ENCODE peak calls at places on chromosome 19, in four cellular contexts. T is brain microvascular endothelial cell, Y is upper lobe of right lung, D is pancreas. P is an unnamed sample.

GRCh38 chr19:55372316-55373081 is 2.2 kb upstream of the IL11 start:
- DNase-seq in T (peak), Y (no peak), D (no peak), P (peak)

GRCh38 chr19:10858204-10858828 is 10.1 kb downstream of the C19orf38 start:
- DNase-seq in T (no peak), Y (no peak), D (no peak), P (no peak)

GRCh38 chr19:19860756-19861390 is 4.8 kb upstream of the ZNF253 start:
- DNase-seq in T (no peak), Y (no peak), D (peak), P (no peak)

GRCh38 chr19:5827891-5828660 is 11.4 kb downstream of the FUT6 start:
- DNase-seq in T (peak), Y (peak), D (peak), P (peak)

GRCh38 chr19:27746691-27747380 is 1466.1 kb downstream of the UQCRFS1 start:
- DNase-seq in T (peak), Y (peak), D (no peak), P (peak)

GRCh38 chr19:6707011-6707657 is 13.3 kb downstream of the C3 start:
- DNase-seq in T (no peak), Y (peak), D (no peak), P (no peak)

GRCh38 chr19:33349319-33350289 is 23.9 kb upstream of the CEBPG start:
- DNase-seq in T (no peak), Y (no peak), D (no peak), P (no peak)

GRCh38 chr19:33905473-33905936 is 108.8 kb downstream of the KCTD15 start:
- DNase-seq in T (peak), Y (peak), D (no peak), P (no peak)

GRCh38 chr19:19405919-19406877 is 723 bp downstream of the GATAD2A start:
- DNase-seq in T (no peak), Y (peak), D (peak), P (no peak)

GRCh38 chr19:47512183-47512947 is 2.5 kb downstream of the NAPA start:
- DNase-seq in T (no peak), Y (no peak), D (peak), P (no peak)

GRCh38 chr19:38151242-38151641 is 72.8 kb downstream of the DPF1 start:
- DNase-seq in T (no peak), Y (no peak), D (no peak), P (no peak)

GRCh38 chr19:6250024-6250605 is 29.7 kb downstream of the MLLT1 start:
- DNase-seq in T (peak), Y (no peak), D (no peak), P (no peak)

GRCh38 chr19:45505996-45506245 is 1.4 kb upstream of the VASP start:
- DNase-seq in T (no peak), Y (no peak), D (no peak), P (no peak)

GRCh38 chr19:45506991-45507863 is at the start of gene VASP:
- DNase-seq in T (peak), Y (peak), D (peak), P (peak)

GRCh38 chr19:45506246-45506990 is 861 bp upstream of the VASP start:
- DNase-seq in T (peak), Y (peak), D (peak), P (peak)

GRCh38 chr19:45503909-45504308 is 3.4 kb upstream of the VASP start:
- DNase-seq in T (no peak), Y (no peak), D (no peak), P (no peak)

GRCh38 chr19:45505151-45505995 is 1.9 kb upstream of the VASP start:
- DNase-seq in T (peak), Y (no peak), D (no peak), P (no peak)
- H3K27ac ChIP-seq in T (peak), Y (peak), D (peak), P (peak)

DNA sequence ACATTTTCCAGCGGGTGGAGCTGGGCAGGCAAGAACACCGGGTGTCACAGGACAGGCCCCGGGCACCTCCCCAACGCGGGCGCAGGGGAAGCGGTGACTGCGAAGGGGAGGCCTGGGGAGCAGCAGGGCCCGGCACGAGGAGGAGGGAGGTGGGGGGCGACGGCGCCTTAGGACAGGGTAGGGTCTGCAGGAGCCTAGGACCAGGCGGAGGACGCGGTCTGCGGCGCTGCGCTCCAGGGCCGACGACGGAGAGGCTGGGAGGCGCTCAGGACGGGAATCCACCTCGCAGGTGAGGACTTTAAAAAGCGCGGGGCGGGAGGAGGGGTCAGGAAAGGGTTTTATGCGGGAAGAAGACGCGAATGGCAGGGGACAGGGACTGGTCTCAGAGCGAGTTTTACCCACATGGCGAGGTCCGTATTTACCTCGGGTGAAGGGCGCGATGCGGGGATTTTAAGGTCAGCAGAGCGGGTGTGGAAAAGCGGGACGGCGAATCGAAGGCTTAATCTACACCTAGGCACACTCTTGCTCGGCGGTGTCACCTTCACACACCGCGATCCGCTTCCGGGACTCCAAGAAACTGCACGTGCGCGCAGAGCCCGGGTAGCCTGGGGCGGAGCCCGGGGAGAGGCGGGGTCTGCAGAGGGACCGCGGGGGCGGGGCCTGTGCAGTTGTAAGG is 13.5 kb downstream of the ERVV-2 start:
- DNase-seq in T (no peak), Y (no peak), D (peak), P (peak)
- H3K4me3 ChIP-seq in T (no peak), Y (no peak), D (peak), P (peak)

DNA sequence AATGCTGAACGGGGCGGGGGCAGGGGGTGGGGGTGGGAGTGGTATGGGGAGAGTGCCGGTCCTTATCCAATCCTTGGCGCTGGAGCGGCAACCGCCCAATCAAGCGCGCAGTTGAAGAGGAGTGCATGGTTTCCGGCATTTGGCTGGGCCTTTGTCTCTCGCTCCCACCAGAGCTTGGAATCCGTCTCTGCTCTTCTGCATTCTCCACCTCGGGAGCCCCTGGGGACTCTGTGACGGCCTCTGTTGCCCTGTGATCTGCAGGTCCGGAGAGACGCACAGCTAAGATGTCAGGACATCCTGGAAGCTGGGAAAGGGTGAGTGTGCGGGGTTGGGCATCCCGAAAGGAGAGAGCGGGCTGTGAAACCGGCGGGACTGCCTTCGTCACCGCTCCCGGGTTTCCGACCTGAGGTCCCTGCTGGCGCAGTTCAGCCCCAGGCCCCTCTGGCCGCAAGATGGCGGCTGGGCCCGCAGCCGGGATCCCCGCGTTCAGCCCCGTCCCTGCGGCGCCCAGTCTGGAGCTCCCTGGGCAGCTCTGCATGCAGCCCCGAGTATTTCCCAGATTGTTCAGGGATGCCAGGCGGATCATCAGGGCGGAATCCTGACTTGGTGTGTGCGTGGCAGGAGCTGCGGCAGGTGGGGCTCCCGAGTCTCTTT is 53.6 kb upstream of the ZNF254 start:
- DNase-seq in T (peak), Y (peak), D (peak), P (peak)
- TF ChIP-seq CTCF in T (peak), Y (no peak), D (no peak), P (no peak)

DNA sequence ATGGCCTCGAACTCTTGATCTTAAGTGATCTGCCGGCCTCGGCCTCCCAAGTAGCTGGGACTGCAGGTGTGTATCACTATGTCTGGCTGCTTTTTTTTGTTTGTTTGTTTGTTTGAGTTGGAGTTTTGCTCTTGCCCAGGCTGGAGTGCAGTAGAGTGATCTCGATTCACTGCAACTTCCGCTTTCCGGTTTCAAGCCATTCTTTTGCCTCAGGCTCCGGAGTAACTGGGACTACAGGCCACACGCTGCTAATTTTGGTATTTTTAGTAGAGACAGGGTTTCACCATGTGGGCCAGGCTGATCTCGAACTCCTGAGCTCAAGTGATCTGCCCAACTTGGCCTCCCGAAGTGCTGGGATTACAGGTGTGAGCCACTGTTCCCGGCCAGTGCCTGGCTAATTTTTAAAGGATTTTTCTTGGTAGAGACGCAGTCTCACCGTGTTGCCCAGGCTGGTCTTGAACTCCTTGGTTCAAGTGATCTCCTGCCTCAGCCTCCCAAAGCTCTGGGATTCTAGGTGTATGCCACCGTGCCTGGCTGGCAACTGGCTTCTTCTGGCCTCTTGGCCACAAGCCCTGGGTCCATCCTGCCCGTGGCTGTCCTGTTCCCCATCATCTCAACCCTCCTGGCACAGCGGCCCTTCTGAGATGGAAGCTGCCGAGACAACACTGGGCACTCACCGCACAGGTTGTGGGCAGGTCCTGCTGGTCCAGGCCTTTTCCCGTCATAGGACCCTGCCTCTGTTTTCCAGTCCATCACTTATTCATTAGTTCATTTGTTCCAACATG is 11.5 kb downstream of the TECR start:
- DNase-seq in T (no peak), Y (no peak), D (no peak), P (no peak)
- H3K27ac ChIP-seq in T (no peak), Y (no peak), D (no peak), P (no peak)

GRCh38 chr19:1945899-1946298 is 4.9 kb downstream of the CSNK1G2 start:
- DNase-seq in T (no peak), Y (peak), D (no peak), P (no peak)

GRCh38 chr19:1944916-1945561 is 4.1 kb downstream of the CSNK1G2 start:
- DNase-seq in T (no peak), Y (peak), D (no peak), P (no peak)

GRCh38 chr19:1943661-1944087 is 2.7 kb downstream of the CSNK1G2 start:
- DNase-seq in T (no peak), Y (no peak), D (no peak), P (no peak)

GRCh38 chr19:1942934-1943555 is 2.1 kb downstream of the CSNK1G2 start:
- DNase-seq in T (no peak), Y (no peak), D (no peak), P (no peak)

GRCh38 chr19:1944088-1944915 is 3.3 kb downstream of the CSNK1G2 start:
- DNase-seq in T (no peak), Y (no peak), D (no peak), P (no peak)
- H3K4me3 ChIP-seq in T (no peak), Y (no peak), D (no peak), P (no peak)

DNA sequence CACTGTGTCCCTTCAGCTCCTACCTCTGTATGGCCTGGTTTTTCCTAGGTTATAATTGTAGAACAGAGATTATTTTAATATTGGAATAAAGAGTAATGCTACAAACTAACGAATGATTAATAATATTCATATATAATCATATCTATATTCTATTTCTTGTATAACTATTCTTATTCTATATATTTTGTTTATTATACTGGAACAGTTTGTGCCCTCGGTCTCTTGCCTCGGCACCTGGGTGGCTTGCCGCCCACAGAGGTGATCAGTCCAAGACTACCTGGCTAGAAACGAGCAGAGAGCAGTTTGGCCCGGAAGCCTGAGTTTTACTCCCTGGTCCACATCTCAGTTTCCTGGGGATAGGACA is 3.9 kb upstream of the SLC27A1 start:
- DNase-seq in T (no peak), Y (no peak), D (no peak), P (no peak)
- TF ChIP-seq CTCF in T (no peak), Y (no peak), D (no peak), P (peak)

DNA sequence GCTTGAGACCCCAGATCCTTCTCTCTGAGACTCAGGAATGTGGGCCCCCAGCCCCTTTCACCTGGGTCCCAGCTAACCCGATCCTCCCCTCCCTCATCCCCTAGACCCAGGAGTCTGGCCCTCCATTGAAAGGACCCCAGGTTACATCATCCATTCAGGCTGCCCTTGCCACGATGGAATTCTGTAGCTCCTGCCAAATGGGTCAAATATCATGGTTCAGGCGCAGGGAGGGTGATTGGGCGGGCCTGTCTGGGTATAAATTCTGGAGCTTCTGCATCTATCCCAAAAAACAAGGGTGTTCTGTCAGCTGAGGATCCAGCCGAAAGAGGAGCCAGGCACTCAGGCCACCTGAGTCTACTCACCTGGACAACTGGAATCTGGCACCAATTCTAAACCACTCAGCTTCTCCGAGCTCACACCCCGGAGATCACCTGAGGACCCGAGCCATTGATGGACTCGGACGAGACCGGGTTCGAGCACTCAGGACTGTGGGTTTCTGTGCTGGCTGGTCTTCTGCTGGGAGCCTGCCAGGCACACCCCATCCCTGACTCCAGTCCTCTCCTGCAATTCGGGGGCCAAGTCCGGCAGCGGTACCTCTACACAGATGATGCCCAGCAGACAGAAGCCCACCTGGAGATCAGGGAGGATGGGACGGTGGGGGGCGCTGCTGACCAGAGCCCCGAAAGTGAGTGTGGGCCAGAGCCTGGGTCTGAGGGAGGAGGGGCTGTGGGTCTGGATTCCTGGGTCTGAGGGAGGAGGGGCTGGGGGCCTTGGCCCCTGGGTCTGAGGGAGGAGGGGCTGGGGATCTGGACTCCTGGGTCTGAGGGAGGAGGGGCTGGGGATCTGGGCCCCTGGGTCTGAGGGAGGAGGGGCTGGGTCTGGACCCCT is 707 bp downstream of the FGF21 start:
- DNase-seq in T (no peak), Y (no peak), D (peak), P (no peak)
- H3K27ac ChIP-seq in T (no peak), Y (no peak), D (no peak), P (no peak)